ENCODE peak calls at places on chromosome 15, in six cellular contexts. One of them, this sample, is unnamed.
A peak's percentile ranks its signal among the peaks of the same experiment; 100 is the strongest.

GRCh38 chr15:85333132-85333831 is 47.1 kb upstream of the AKAP13 start:
- DNase-seq in dorsolateral prefrontal cortex: no peak
- DNase-seq in SJSA1: peak; percentile 86
- DNase-seq in kidney tubule cell: no peak
- DNase-seq in T-helper 17 cell: no peak
- DNase-seq in globus pallidus: no peak
- DNase-seq in this sample: peak; percentile 42

GRCh38 chr15:39110336-39110735 is 470.5 kb upstream of the THBS1 start:
- DNase-seq in dorsolateral prefrontal cortex: no peak
- DNase-seq in SJSA1: peak; percentile 55
- DNase-seq in T-helper 17 cell: no peak
- DNase-seq in kidney tubule cell: peak; percentile 52
- DNase-seq in globus pallidus: no peak
- DNase-seq in this sample: peak; percentile 25

GRCh38 chr15:31325432-31325975 is 1.1 kb upstream of the KLF13 start:
- DNase-seq in globus pallidus: peak; percentile 84
- DNase-seq in dorsolateral prefrontal cortex: no peak
- DNase-seq in T-helper 17 cell: peak; percentile 67
- DNase-seq in SJSA1: no peak
- DNase-seq in kidney tubule cell: no peak
- DNase-seq in this sample: no peak

GRCh38 chr15:36414670-36415069 is 164.8 kb upstream of the CDIN1 start:
- DNase-seq in dorsolateral prefrontal cortex: no peak
- DNase-seq in kidney tubule cell: peak; percentile 63
- DNase-seq in globus pallidus: no peak
- DNase-seq in T-helper 17 cell: no peak
- DNase-seq in SJSA1: no peak
- DNase-seq in this sample: peak; percentile 79

GRCh38 chr15:100712226-100712625 is 109.8 kb downstream of the ASB7 start:
- DNase-seq in globus pallidus: no peak
- DNase-seq in T-helper 17 cell: no peak
- DNase-seq in SJSA1: no peak
- DNase-seq in kidney tubule cell: no peak
- DNase-seq in dorsolateral prefrontal cortex: no peak
- DNase-seq in this sample: no peak

GRCh38 chr15:40932625-40933519 is 3.7 kb downstream of the DLL4 start:
- DNase-seq in kidney tubule cell: no peak
- DNase-seq in T-helper 17 cell: no peak
- DNase-seq in globus pallidus: no peak
- DNase-seq in dorsolateral prefrontal cortex: no peak
- DNase-seq in SJSA1: no peak
- DNase-seq in this sample: no peak

GRCh38 chr15:85831415-85832113 is 36.8 kb upstream of the KLHL25 start:
- DNase-seq in dorsolateral prefrontal cortex: peak; percentile 38
- DNase-seq in kidney tubule cell: peak; percentile 41
- DNase-seq in globus pallidus: peak; percentile 43
- DNase-seq in T-helper 17 cell: no peak
- DNase-seq in SJSA1: peak; percentile 25
- DNase-seq in this sample: no peak

GRCh38 chr15:58138106-58138505 is at the start of gene AQP9:
- DNase-seq in kidney tubule cell: no peak
- DNase-seq in SJSA1: no peak
- DNase-seq in dorsolateral prefrontal cortex: no peak
- DNase-seq in T-helper 17 cell: no peak
- DNase-seq in globus pallidus: no peak
- DNase-seq in this sample: no peak

GRCh38 chr15:99361541-99362185 is 110.4 kb downstream of the LRRC28 start:
- DNase-seq in globus pallidus: no peak
- DNase-seq in kidney tubule cell: peak; percentile 23
- DNase-seq in T-helper 17 cell: no peak
- DNase-seq in dorsolateral prefrontal cortex: no peak
- DNase-seq in SJSA1: no peak
- DNase-seq in this sample: no peak

GRCh38 chr15:57503051-57503702 is 88.5 kb upstream of the MYZAP start:
- DNase-seq in SJSA1: no peak
- DNase-seq in globus pallidus: no peak
- DNase-seq in dorsolateral prefrontal cortex: no peak
- DNase-seq in kidney tubule cell: peak; percentile 52
- DNase-seq in T-helper 17 cell: no peak
- DNase-seq in this sample: no peak

GRCh38 chr15:25134546-25134945 is 179.8 kb downstream of the SNRPN start:
- DNase-seq in dorsolateral prefrontal cortex: no peak
- DNase-seq in globus pallidus: no peak
- DNase-seq in kidney tubule cell: no peak
- DNase-seq in T-helper 17 cell: no peak
- DNase-seq in SJSA1: no peak
- DNase-seq in this sample: no peak

GRCh38 chr15:38211249-38211648 is 41.4 kb upstream of the SPRED1 start:
- DNase-seq in kidney tubule cell: no peak
- DNase-seq in dorsolateral prefrontal cortex: no peak
- DNase-seq in SJSA1: no peak
- DNase-seq in globus pallidus: no peak
- DNase-seq in T-helper 17 cell: no peak
- DNase-seq in this sample: no peak

GRCh38 chr15:101482526-101483371 is 6.8 kb downstream of the PCSK6 start:
- DNase-seq in globus pallidus: no peak
- DNase-seq in dorsolateral prefrontal cortex: no peak
- DNase-seq in kidney tubule cell: peak; percentile 75
- DNase-seq in T-helper 17 cell: no peak
- DNase-seq in SJSA1: no peak
- DNase-seq in this sample: no peak